ENCODE peak calls at places on chromosomes 5 and 9, in eight cellular contexts. W, E, U, J, N, G, R and X are unnamed samples.

GRCh38 chr9:125240649-125240999 is 519 bp downstream of the HSPA5 start:
- DNase-seq in W (peak), E (peak), U (no peak), J (no peak), N (no peak), G (no peak), R (peak), X (peak)

GRCh38 chr9:6197330-6197729 is 18.3 kb upstream of the IL33 start:
- DNase-seq in W (no peak), E (peak), U (no peak), J (no peak), N (no peak), G (no peak), R (peak), X (no peak)

GRCh38 chr5:74963407-74963806 is 89.0 kb downstream of the GCNT4 start:
- DNase-seq in W (no peak), E (peak), U (no peak), J (no peak), N (no peak), G (no peak), R (no peak), X (no peak)

GRCh38 chr9:93091056-93091452 is 5.0 kb upstream of the CARD19 start:
- DNase-seq in W (no peak), E (peak), U (no peak), J (no peak), N (peak), G (peak), R (no peak), X (no peak)

GRCh38 chr9:115289757-115290208 is 171.8 kb upstream of the TNC start:
- DNase-seq in W (no peak), E (peak), U (no peak), J (no peak), N (no peak), G (no peak), R (no peak), X (no peak)

GRCh38 chr9:109889456-109889855 is 109.5 kb downstream of the PALM2AKAP2 start:
- DNase-seq in W (no peak), E (no peak), U (no peak), J (no peak), N (no peak), G (no peak), R (no peak), X (no peak)

GRCh38 chr9:94649100-94649855 is 10.0 kb upstream of the FBP1 start:
- DNase-seq in W (no peak), E (peak), U (no peak), J (no peak), N (no peak), G (no peak), R (peak), X (no peak)

GRCh38 chr5:173917788-173918786 is 29.9 kb downstream of the CPEB4 start:
- DNase-seq in W (peak), E (peak), U (no peak), J (peak), N (peak), G (peak), R (peak), X (peak)

GRCh38 chr9:134992755-134993124 is 75.0 kb upstream of the FCN1 start:
- DNase-seq in W (no peak), E (peak), U (no peak), J (no peak), N (no peak), G (peak), R (peak), X (no peak)

GRCh38 chr9:113808391-113809191 is 67.5 kb upstream of the ZNF618 start:
- DNase-seq in W (no peak), E (peak), U (peak), J (no peak), N (no peak), G (peak), R (peak), X (no peak)

GRCh38 chr9:113564804-113565237 is 101.3 kb downstream of the RGS3 start:
- DNase-seq in W (no peak), E (peak), U (peak), J (peak), N (peak), G (peak), R (peak), X (no peak)

GRCh38 chr5:29654990-29655389 is 1538.5 kb upstream of the CDH6 start:
- DNase-seq in W (no peak), E (no peak), U (no peak), J (no peak), N (no peak), G (no peak), R (no peak), X (peak)

GRCh38 chr9:86405926-86406325 is 51.7 kb upstream of the TUT7 start:
- DNase-seq in W (no peak), E (peak), U (no peak), J (no peak), N (peak), G (no peak), R (peak), X (no peak)

GRCh38 chr5:103562453-103563157 is at the start of gene NUDT12:
- DNase-seq in W (peak), E (peak), U (peak), J (peak), N (peak), G (peak), R (peak), X (peak)

GRCh38 chr9:5624655-5625054 is 4.3 kb upstream of the RIC1 start:
- DNase-seq in W (no peak), E (no peak), U (no peak), J (no peak), N (no peak), G (no peak), R (no peak), X (no peak)

GRCh38 chr9:76686756-76687155 is 77.5 kb upstream of the PCA3 start:
- DNase-seq in W (no peak), E (no peak), U (no peak), J (no peak), N (no peak), G (no peak), R (no peak), X (no peak)

GRCh38 chr5:14082523-14082922 is 60.6 kb upstream of the TRIO start:
- DNase-seq in W (no peak), E (no peak), U (no peak), J (no peak), N (no peak), G (no peak), R (no peak), X (no peak)

GRCh38 chr5:68285075-68285827 is 69.7 kb downstream of the PIK3R1 start:
- DNase-seq in W (no peak), E (peak), U (no peak), J (no peak), N (no peak), G (no peak), R (no peak), X (no peak)

GRCh38 chr9:7848498-7848897 is 48.9 kb upstream of the DMAC1 start:
- DNase-seq in W (no peak), E (no peak), U (no peak), J (no peak), N (no peak), G (no peak), R (no peak), X (no peak)

GRCh38 chr5:74182603-74183002 is 457.9 kb downstream of the ENC1 start:
- DNase-seq in W (no peak), E (no peak), U (no peak), J (no peak), N (no peak), G (no peak), R (no peak), X (no peak)

GRCh38 chr9:78294290-78295176 is 2.4 kb upstream of the PSAT1 start:
- DNase-seq in W (no peak), E (peak), U (no peak), J (no peak), N (no peak), G (no peak), R (no peak), X (no peak)

GRCh38 chr5:143244000-143244736 is 159.3 kb downstream of the NR3C1 start:
- DNase-seq in W (no peak), E (peak), U (peak), J (no peak), N (no peak), G (peak), R (peak), X (peak)

GRCh38 chr9:92308893-92309292 is 15.4 kb upstream of the IARS1 start:
- DNase-seq in W (no peak), E (no peak), U (no peak), J (no peak), N (no peak), G (no peak), R (no peak), X (no peak)

GRCh38 chr5:372911-373709 is 51.6 kb downstream of the AHRR start:
- DNase-seq in W (no peak), E (no peak), U (no peak), J (peak), N (peak), G (peak), R (no peak), X (peak)

GRCh38 chr5:14793851-14794250 is 77.7 kb downstream of the ANKH start:
- DNase-seq in W (no peak), E (no peak), U (no peak), J (no peak), N (no peak), G (no peak), R (no peak), X (no peak)

GRCh38 chr9:81724242-81724889 is 35.0 kb upstream of the TLE1 start:
- DNase-seq in W (no peak), E (no peak), U (no peak), J (no peak), N (no peak), G (no peak), R (no peak), X (no peak)

GRCh38 chr5:180114304-180115003 is 42.9 kb upstream of the RNF130 start:
- DNase-seq in W (no peak), E (no peak), U (no peak), J (no peak), N (no peak), G (peak), R (no peak), X (no peak)

GRCh38 chr5:72566746-72567145 is 59.5 kb upstream of the ZNF366 start:
- DNase-seq in W (no peak), E (no peak), U (no peak), J (no peak), N (no peak), G (no peak), R (no peak), X (no peak)

GRCh38 chr5:113038714-113039113 is 62.1 kb downstream of the DCP2 start:
- DNase-seq in W (no peak), E (peak), U (no peak), J (no peak), N (no peak), G (no peak), R (peak), X (peak)

GRCh38 chr9:73156593-73157187 is 5.0 kb downstream of the ANXA1 start:
- DNase-seq in W (no peak), E (no peak), U (no peak), J (no peak), N (no peak), G (no peak), R (no peak), X (no peak)

GRCh38 chr5:115452791-115453190 is 91.8 kb downstream of the FEM1C start:
- DNase-seq in W (no peak), E (peak), U (no peak), J (no peak), N (no peak), G (no peak), R (peak), X (no peak)

GRCh38 chr9:16333697-16334096 is 536.8 kb downstream of the BNC2 start:
- DNase-seq in W (no peak), E (no peak), U (no peak), J (no peak), N (no peak), G (no peak), R (no peak), X (no peak)

GRCh38 chr9:87445646-87446045 is 52.0 kb upstream of the DAPK1 start:
- DNase-seq in W (no peak), E (peak), U (no peak), J (no peak), N (peak), G (no peak), R (peak), X (no peak)

GRCh38 chr9:83934569-83935275 is 13.5 kb upstream of the KIF27 start:
- DNase-seq in W (no peak), E (peak), U (no peak), J (no peak), N (no peak), G (no peak), R (peak), X (no peak)

GRCh38 chr5:8013951-8014844 is 145.2 kb downstream of the MTRR start:
- DNase-seq in W (no peak), E (peak), U (no peak), J (no peak), N (no peak), G (no peak), R (no peak), X (no peak)

GRCh38 chr5:97242351-97242750 is 59.3 kb upstream of the RIOK2 start:
- DNase-seq in W (no peak), E (no peak), U (no peak), J (no peak), N (no peak), G (no peak), R (no peak), X (no peak)